ENCODE peak calls at places on chromosomes 16 and 17, in nine cellular contexts. One of them, this sample, is unnamed.
A peak's percentile ranks its signal among the peaks of the same experiment; 100 is the strongest.

GRCh38 chr16:24784121-24784520 is 54.7 kb downstream of the TNRC6A start:
- DNase-seq in activated CD8-positive, alpha-beta memory T cell treated with anti-CD3 and anti-CD28 coated beads, Interleukin-2, amount 50 U/mL, for 48 hours: no peak
- DNase-seq in substantia nigra: no peak
- DNase-seq in OCI-LY7: no peak
- DNase-seq in stromal cell of bone marrow: no peak
- DNase-seq in HuH-7.5: no peak
- DNase-seq in pancreas: peak; percentile 3
- DNase-seq in glutamatergic neuron: no peak
- DNase-seq in omental fat pad: no peak
- DNase-seq in this sample: no peak

GRCh38 chr16:88687676-88688012 is 1.3 kb upstream of the SNAI3 start:
- DNase-seq in activated CD8-positive, alpha-beta memory T cell treated with anti-CD3 and anti-CD28 coated beads, Interleukin-2, amount 50 U/mL, for 48 hours: no peak
- DNase-seq in substantia nigra: no peak
- DNase-seq in pancreas: no peak
- DNase-seq in HuH-7.5: no peak
- DNase-seq in glutamatergic neuron: no peak
- DNase-seq in stromal cell of bone marrow: no peak
- DNase-seq in omental fat pad: no peak
- DNase-seq in OCI-LY7: no peak
- DNase-seq in this sample: no peak

GRCh38 chr16:84617068-84617630 is 729 bp downstream of the COTL1 start:
- DNase-seq in substantia nigra: no peak
- DNase-seq in omental fat pad: no peak
- DNase-seq in HuH-7.5: peak; percentile 73
- DNase-seq in pancreas: no peak
- DNase-seq in activated CD8-positive, alpha-beta memory T cell treated with anti-CD3 and anti-CD28 coated beads, Interleukin-2, amount 50 U/mL, for 48 hours: peak; percentile 81
- DNase-seq in OCI-LY7: peak; percentile 64
- DNase-seq in stromal cell of bone marrow: no peak
- DNase-seq in glutamatergic neuron: no peak
- DNase-seq in this sample: no peak

GRCh38 chr16:81004646-81005353 is 1.9 kb downstream of the CMC2 start:
- DNase-seq in OCI-LY7: peak; percentile 78
- DNase-seq in substantia nigra: no peak
- DNase-seq in omental fat pad: no peak
- DNase-seq in pancreas: no peak
- DNase-seq in stromal cell of bone marrow: peak; percentile 53
- DNase-seq in glutamatergic neuron: no peak
- DNase-seq in activated CD8-positive, alpha-beta memory T cell treated with anti-CD3 and anti-CD28 coated beads, Interleukin-2, amount 50 U/mL, for 48 hours: no peak
- DNase-seq in HuH-7.5: no peak
- DNase-seq in this sample: peak; percentile 27

GRCh38 chr17:41692722-41693521 is 4.2 kb downstream of the EIF1 start:
- DNase-seq in pancreas: no peak
- DNase-seq in glutamatergic neuron: no peak
- DNase-seq in omental fat pad: no peak
- DNase-seq in OCI-LY7: no peak
- DNase-seq in substantia nigra: no peak
- DNase-seq in activated CD8-positive, alpha-beta memory T cell treated with anti-CD3 and anti-CD28 coated beads, Interleukin-2, amount 50 U/mL, for 48 hours: peak; percentile 70
- DNase-seq in HuH-7.5: no peak
- DNase-seq in stromal cell of bone marrow: no peak
- DNase-seq in this sample: no peak

GRCh38 chr16:72722552-72722951 is 325.4 kb downstream of the ZFHX3 start:
- DNase-seq in stromal cell of bone marrow: no peak
- DNase-seq in omental fat pad: no peak
- DNase-seq in pancreas: no peak
- DNase-seq in HuH-7.5: no peak
- DNase-seq in activated CD8-positive, alpha-beta memory T cell treated with anti-CD3 and anti-CD28 coated beads, Interleukin-2, amount 50 U/mL, for 48 hours: no peak
- DNase-seq in glutamatergic neuron: peak; percentile 40
- DNase-seq in OCI-LY7: no peak
- DNase-seq in substantia nigra: no peak
- DNase-seq in this sample: no peak

GRCh38 chr17:38893612-38894011 is 23.8 kb downstream of the LASP1 start:
- DNase-seq in omental fat pad: no peak
- DNase-seq in pancreas: no peak
- DNase-seq in glutamatergic neuron: no peak
- DNase-seq in activated CD8-positive, alpha-beta memory T cell treated with anti-CD3 and anti-CD28 coated beads, Interleukin-2, amount 50 U/mL, for 48 hours: peak; percentile 73
- DNase-seq in HuH-7.5: no peak
- DNase-seq in substantia nigra: no peak
- DNase-seq in OCI-LY7: no peak
- DNase-seq in stromal cell of bone marrow: no peak
- DNase-seq in this sample: no peak

GRCh38 chr17:82815354-82815753 is 24.5 kb downstream of the ZNF750 start:
- DNase-seq in glutamatergic neuron: no peak
- DNase-seq in substantia nigra: no peak
- DNase-seq in stromal cell of bone marrow: no peak
- DNase-seq in pancreas: no peak
- DNase-seq in activated CD8-positive, alpha-beta memory T cell treated with anti-CD3 and anti-CD28 coated beads, Interleukin-2, amount 50 U/mL, for 48 hours: no peak
- DNase-seq in HuH-7.5: no peak
- DNase-seq in omental fat pad: no peak
- DNase-seq in OCI-LY7: no peak
- DNase-seq in this sample: no peak

GRCh38 chr16:85360323-85361277 is 248.3 kb upstream of the CIBAR2 start:
- DNase-seq in HuH-7.5: no peak
- DNase-seq in activated CD8-positive, alpha-beta memory T cell treated with anti-CD3 and anti-CD28 coated beads, Interleukin-2, amount 50 U/mL, for 48 hours: no peak
- DNase-seq in pancreas: peak; percentile 88
- DNase-seq in OCI-LY7: peak; percentile 68
- DNase-seq in glutamatergic neuron: peak; percentile 67
- DNase-seq in substantia nigra: no peak
- DNase-seq in omental fat pad: no peak
- DNase-seq in stromal cell of bone marrow: no peak
- DNase-seq in this sample: no peak

GRCh38 chr17:76196675-76197074 is 43.6 kb downstream of the RNF157 start:
- DNase-seq in glutamatergic neuron: no peak
- DNase-seq in activated CD8-positive, alpha-beta memory T cell treated with anti-CD3 and anti-CD28 coated beads, Interleukin-2, amount 50 U/mL, for 48 hours: no peak
- DNase-seq in pancreas: no peak
- DNase-seq in substantia nigra: no peak
- DNase-seq in HuH-7.5: no peak
- DNase-seq in stromal cell of bone marrow: no peak
- DNase-seq in OCI-LY7: no peak
- DNase-seq in omental fat pad: no peak
- DNase-seq in this sample: peak; percentile 33

GRCh38 chr17:67947325-67947813 is 48.9 kb downstream of the C17orf58 start:
- DNase-seq in HuH-7.5: no peak
- DNase-seq in pancreas: no peak
- DNase-seq in omental fat pad: no peak
- DNase-seq in substantia nigra: no peak
- DNase-seq in stromal cell of bone marrow: no peak
- DNase-seq in glutamatergic neuron: no peak
- DNase-seq in activated CD8-positive, alpha-beta memory T cell treated with anti-CD3 and anti-CD28 coated beads, Interleukin-2, amount 50 U/mL, for 48 hours: no peak
- DNase-seq in OCI-LY7: no peak
- DNase-seq in this sample: no peak

GRCh38 chr16:31713945-31714898 is 159.4 kb upstream of the ZNF267 start:
- DNase-seq in HuH-7.5: no peak
- DNase-seq in OCI-LY7: no peak
- DNase-seq in omental fat pad: no peak
- DNase-seq in pancreas: peak; percentile 41
- DNase-seq in stromal cell of bone marrow: no peak
- DNase-seq in activated CD8-positive, alpha-beta memory T cell treated with anti-CD3 and anti-CD28 coated beads, Interleukin-2, amount 50 U/mL, for 48 hours: no peak
- DNase-seq in glutamatergic neuron: peak; percentile 79
- DNase-seq in substantia nigra: no peak
- DNase-seq in this sample: no peak

GRCh38 chr16:10128397-10129258 is 53.6 kb downstream of the GRIN2A start:
- DNase-seq in substantia nigra: no peak
- DNase-seq in activated CD8-positive, alpha-beta memory T cell treated with anti-CD3 and anti-CD28 coated beads, Interleukin-2, amount 50 U/mL, for 48 hours: no peak
- DNase-seq in OCI-LY7: no peak
- DNase-seq in pancreas: no peak
- DNase-seq in stromal cell of bone marrow: no peak
- DNase-seq in HuH-7.5: no peak
- DNase-seq in glutamatergic neuron: no peak
- DNase-seq in omental fat pad: no peak
- DNase-seq in this sample: no peak

GRCh38 chr16:16966439-16966838 is 504.3 kb downstream of the XYLT1 start:
- DNase-seq in substantia nigra: no peak
- DNase-seq in omental fat pad: no peak
- DNase-seq in pancreas: no peak
- DNase-seq in stromal cell of bone marrow: no peak
- DNase-seq in glutamatergic neuron: no peak
- DNase-seq in HuH-7.5: no peak
- DNase-seq in OCI-LY7: no peak
- DNase-seq in activated CD8-positive, alpha-beta memory T cell treated with anti-CD3 and anti-CD28 coated beads, Interleukin-2, amount 50 U/mL, for 48 hours: no peak
- DNase-seq in this sample: no peak

GRCh38 chr17:58277726-58278595 is 2.8 kb downstream of the MPO start:
- DNase-seq in OCI-LY7: no peak
- DNase-seq in activated CD8-positive, alpha-beta memory T cell treated with anti-CD3 and anti-CD28 coated beads, Interleukin-2, amount 50 U/mL, for 48 hours: no peak
- DNase-seq in pancreas: no peak
- DNase-seq in substantia nigra: no peak
- DNase-seq in glutamatergic neuron: no peak
- DNase-seq in HuH-7.5: no peak
- DNase-seq in stromal cell of bone marrow: no peak
- DNase-seq in omental fat pad: no peak
- DNase-seq in this sample: no peak

GRCh38 chr17:72901657-72902056 is 190.8 kb downstream of the SLC39A11 start:
- DNase-seq in activated CD8-positive, alpha-beta memory T cell treated with anti-CD3 and anti-CD28 coated beads, Interleukin-2, amount 50 U/mL, for 48 hours: no peak
- DNase-seq in OCI-LY7: no peak
- DNase-seq in glutamatergic neuron: no peak
- DNase-seq in omental fat pad: no peak
- DNase-seq in HuH-7.5: no peak
- DNase-seq in pancreas: no peak
- DNase-seq in stromal cell of bone marrow: no peak
- DNase-seq in substantia nigra: no peak
- DNase-seq in this sample: no peak

GRCh38 chr17:64281962-64282752 is 19.1 kb upstream of the TEX2 start:
- DNase-seq in HuH-7.5: peak; percentile 48
- DNase-seq in pancreas: peak; percentile 32
- DNase-seq in glutamatergic neuron: peak; percentile 56
- DNase-seq in stromal cell of bone marrow: peak; percentile 45
- DNase-seq in omental fat pad: no peak
- DNase-seq in substantia nigra: no peak
- DNase-seq in OCI-LY7: peak; percentile 79
- DNase-seq in activated CD8-positive, alpha-beta memory T cell treated with anti-CD3 and anti-CD28 coated beads, Interleukin-2, amount 50 U/mL, for 48 hours: peak; percentile 74
- DNase-seq in this sample: peak; percentile 84

GRCh38 chr17:8695916-8696415 is 48.7 kb downstream of the CCDC42 start:
- DNase-seq in HuH-7.5: no peak
- DNase-seq in stromal cell of bone marrow: no peak
- DNase-seq in substantia nigra: no peak
- DNase-seq in pancreas: no peak
- DNase-seq in OCI-LY7: no peak
- DNase-seq in activated CD8-positive, alpha-beta memory T cell treated with anti-CD3 and anti-CD28 coated beads, Interleukin-2, amount 50 U/mL, for 48 hours: no peak
- DNase-seq in omental fat pad: no peak
- DNase-seq in glutamatergic neuron: no peak
- DNase-seq in this sample: no peak

GRCh38 chr17:2948721-2949468 is 114.5 kb downstream of the OR1D5 start:
- DNase-seq in stromal cell of bone marrow: no peak
- DNase-seq in substantia nigra: no peak
- DNase-seq in pancreas: peak; percentile 1
- DNase-seq in OCI-LY7: no peak
- DNase-seq in activated CD8-positive, alpha-beta memory T cell treated with anti-CD3 and anti-CD28 coated beads, Interleukin-2, amount 50 U/mL, for 48 hours: no peak
- DNase-seq in HuH-7.5: no peak
- DNase-seq in omental fat pad: no peak
- DNase-seq in glutamatergic neuron: no peak
- DNase-seq in this sample: no peak

GRCh38 chr17:44170499-44171201 is at the start of gene ASB16:
- DNase-seq in activated CD8-positive, alpha-beta memory T cell treated with anti-CD3 and anti-CD28 coated beads, Interleukin-2, amount 50 U/mL, for 48 hours: no peak
- DNase-seq in omental fat pad: no peak
- DNase-seq in OCI-LY7: no peak
- DNase-seq in stromal cell of bone marrow: peak; percentile 17
- DNase-seq in pancreas: peak; percentile 68
- DNase-seq in substantia nigra: no peak
- DNase-seq in HuH-7.5: peak; percentile 63
- DNase-seq in glutamatergic neuron: no peak
- DNase-seq in this sample: no peak

GRCh38 chr17:33220031-33220430 is 73.1 kb downstream of the ASIC2 start:
- DNase-seq in OCI-LY7: no peak
- DNase-seq in omental fat pad: no peak
- DNase-seq in stromal cell of bone marrow: no peak
- DNase-seq in HuH-7.5: no peak
- DNase-seq in activated CD8-positive, alpha-beta memory T cell treated with anti-CD3 and anti-CD28 coated beads, Interleukin-2, amount 50 U/mL, for 48 hours: no peak
- DNase-seq in pancreas: no peak
- DNase-seq in substantia nigra: no peak
- DNase-seq in glutamatergic neuron: no peak
- DNase-seq in this sample: peak; percentile 13

GRCh38 chr16:57530104-57530522 is 6.3 kb downstream of the CCDC102A start:
- DNase-seq in glutamatergic neuron: no peak
- DNase-seq in stromal cell of bone marrow: peak; percentile 21
- DNase-seq in OCI-LY7: peak; percentile 53
- DNase-seq in HuH-7.5: no peak
- DNase-seq in omental fat pad: peak; percentile 22
- DNase-seq in activated CD8-positive, alpha-beta memory T cell treated with anti-CD3 and anti-CD28 coated beads, Interleukin-2, amount 50 U/mL, for 48 hours: peak; percentile 82
- DNase-seq in substantia nigra: no peak
- DNase-seq in pancreas: no peak
- DNase-seq in this sample: no peak

GRCh38 chr16:21599994-21600773 is 807 bp downstream of the METTL9 start:
- DNase-seq in omental fat pad: no peak
- DNase-seq in substantia nigra: no peak
- DNase-seq in OCI-LY7: peak; percentile 69
- DNase-seq in pancreas: peak; percentile 7
- DNase-seq in glutamatergic neuron: peak; percentile 50
- DNase-seq in HuH-7.5: peak; percentile 13
- DNase-seq in stromal cell of bone marrow: no peak
- DNase-seq in activated CD8-positive, alpha-beta memory T cell treated with anti-CD3 and anti-CD28 coated beads, Interleukin-2, amount 50 U/mL, for 48 hours: peak; percentile 64
- DNase-seq in this sample: no peak

GRCh38 chr16:1167276-1168107 is 14.6 kb downstream of the CACNA1H start:
- DNase-seq in activated CD8-positive, alpha-beta memory T cell treated with anti-CD3 and anti-CD28 coated beads, Interleukin-2, amount 50 U/mL, for 48 hours: no peak
- DNase-seq in omental fat pad: no peak
- DNase-seq in substantia nigra: no peak
- DNase-seq in OCI-LY7: no peak
- DNase-seq in stromal cell of bone marrow: no peak
- DNase-seq in glutamatergic neuron: peak; percentile 75
- DNase-seq in HuH-7.5: no peak
- DNase-seq in pancreas: peak; percentile 80
- DNase-seq in this sample: no peak

GRCh38 chr16:77919761-77920415 is 102.5 kb upstream of the CLEC3A start:
- DNase-seq in omental fat pad: no peak
- DNase-seq in activated CD8-positive, alpha-beta memory T cell treated with anti-CD3 and anti-CD28 coated beads, Interleukin-2, amount 50 U/mL, for 48 hours: no peak
- DNase-seq in pancreas: no peak
- DNase-seq in glutamatergic neuron: no peak
- DNase-seq in OCI-LY7: no peak
- DNase-seq in HuH-7.5: no peak
- DNase-seq in stromal cell of bone marrow: no peak
- DNase-seq in substantia nigra: no peak
- DNase-seq in this sample: no peak

GRCh38 chr17:48139948-48140347 is 32.4 kb downstream of the SNX11 start:
- DNase-seq in activated CD8-positive, alpha-beta memory T cell treated with anti-CD3 and anti-CD28 coated beads, Interleukin-2, amount 50 U/mL, for 48 hours: no peak
- DNase-seq in stromal cell of bone marrow: no peak
- DNase-seq in omental fat pad: no peak
- DNase-seq in substantia nigra: no peak
- DNase-seq in pancreas: no peak
- DNase-seq in HuH-7.5: no peak
- DNase-seq in OCI-LY7: no peak
- DNase-seq in glutamatergic neuron: no peak
- DNase-seq in this sample: no peak

GRCh38 chr16:23182675-23183485 is at the start of gene SCNN1G:
- DNase-seq in OCI-LY7: no peak
- DNase-seq in pancreas: peak; percentile 8
- DNase-seq in stromal cell of bone marrow: no peak
- DNase-seq in activated CD8-positive, alpha-beta memory T cell treated with anti-CD3 and anti-CD28 coated beads, Interleukin-2, amount 50 U/mL, for 48 hours: no peak
- DNase-seq in substantia nigra: no peak
- DNase-seq in omental fat pad: no peak
- DNase-seq in glutamatergic neuron: peak; percentile 44
- DNase-seq in HuH-7.5: peak; percentile 16
- DNase-seq in this sample: no peak

GRCh38 chr17:73205326-73205980 is 12.6 kb downstream of the COG1 start:
- DNase-seq in HuH-7.5: no peak
- DNase-seq in glutamatergic neuron: no peak
- DNase-seq in substantia nigra: no peak
- DNase-seq in stromal cell of bone marrow: no peak
- DNase-seq in omental fat pad: no peak
- DNase-seq in pancreas: no peak
- DNase-seq in OCI-LY7: no peak
- DNase-seq in activated CD8-positive, alpha-beta memory T cell treated with anti-CD3 and anti-CD28 coated beads, Interleukin-2, amount 50 U/mL, for 48 hours: no peak
- DNase-seq in this sample: no peak

GRCh38 chr16:7452090-7452489 is 119.4 kb downstream of the RBFOX1 start:
- DNase-seq in glutamatergic neuron: no peak
- DNase-seq in pancreas: no peak
- DNase-seq in omental fat pad: no peak
- DNase-seq in activated CD8-positive, alpha-beta memory T cell treated with anti-CD3 and anti-CD28 coated beads, Interleukin-2, amount 50 U/mL, for 48 hours: no peak
- DNase-seq in stromal cell of bone marrow: no peak
- DNase-seq in OCI-LY7: no peak
- DNase-seq in substantia nigra: no peak
- DNase-seq in HuH-7.5: no peak
- DNase-seq in this sample: no peak

GRCh38 chr17:59401725-59402124 is 70.3 kb downstream of the YPEL2 start:
- DNase-seq in substantia nigra: no peak
- DNase-seq in OCI-LY7: no peak
- DNase-seq in pancreas: no peak
- DNase-seq in omental fat pad: no peak
- DNase-seq in glutamatergic neuron: no peak
- DNase-seq in HuH-7.5: peak; percentile 41
- DNase-seq in stromal cell of bone marrow: no peak
- DNase-seq in activated CD8-positive, alpha-beta memory T cell treated with anti-CD3 and anti-CD28 coated beads, Interleukin-2, amount 50 U/mL, for 48 hours: no peak
- DNase-seq in this sample: no peak

GRCh38 chr16:81492307-81492706 is 47.7 kb downstream of the CMIP start:
- DNase-seq in HuH-7.5: no peak
- DNase-seq in stromal cell of bone marrow: no peak
- DNase-seq in activated CD8-positive, alpha-beta memory T cell treated with anti-CD3 and anti-CD28 coated beads, Interleukin-2, amount 50 U/mL, for 48 hours: no peak
- DNase-seq in substantia nigra: no peak
- DNase-seq in pancreas: no peak
- DNase-seq in omental fat pad: no peak
- DNase-seq in glutamatergic neuron: no peak
- DNase-seq in OCI-LY7: no peak
- DNase-seq in this sample: no peak

This sample was measured in fibroblast of the conjunctiva.